ENCODE peak calls at places on chromosomes 2 and 18, in seven cellular contexts. C is substantia nigra, T is naive B cell, P is sciatic nerve, N is AG10803, K is IMR-90, Q is LoVo. Y is an unnamed sample.

GRCh38 chr2:174004900-174005605 is 39.9 kb upstream of the SP3 start:
- DNase-seq in T (no peak), K (peak; percentile 86), Q (peak; percentile 27), C (no peak), P (no peak), N (peak; percentile 82), Y (no peak)

GRCh38 chr2:120066708-120067547 is 54.1 kb downstream of the EPB41L5 start:
- DNase-seq in P (no peak), T (no peak), Q (no peak), N (no peak), C (no peak), K (peak; percentile 66), Y (no peak)

GRCh38 chr2:1707771-1708351 is 36.5 kb downstream of the PXDN start:
- DNase-seq in T (peak; percentile 26), Q (peak; percentile 3), C (peak; percentile 20), P (peak; percentile 81), K (peak; percentile 90), N (peak; percentile 87), Y (no peak)

GRCh38 chr18:59063912-59064311 is 75.8 kb upstream of the SEC11C start:
- DNase-seq in N (no peak), Q (no peak), K (no peak), P (no peak), C (no peak), T (no peak), Y (no peak)

GRCh38 chr2:73739101-73739500 is 2.0 kb upstream of the TPRKB start:
- DNase-seq in K (no peak), N (no peak), Q (no peak), P (no peak), T (no peak), C (no peak), Y (no peak)

GRCh38 chr18:33264566-33264965 is 176.0 kb downstream of the CCDC178 start:
- DNase-seq in C (no peak), N (no peak), T (no peak), K (no peak), P (no peak), Q (no peak), Y (no peak)

GRCh38 chr2:238940806-238941205 is 92.9 kb downstream of the TWIST2 start:
- DNase-seq in P (no peak), K (no peak), Q (no peak), T (no peak), N (no peak), C (no peak), Y (no peak)

GRCh38 chr2:67888351-67889005 is 174.3 kb downstream of the C1D start:
- DNase-seq in K (no peak), C (no peak), T (no peak), N (peak; percentile 66), Q (no peak), P (no peak), Y (no peak)

GRCh38 chr18:10370716-10371115 is 83.7 kb upstream of the APCDD1 start:
- DNase-seq in K (no peak), Q (no peak), C (no peak), P (no peak), T (no peak), N (no peak), Y (no peak)

GRCh38 chr18:26649193-26649543 is 100.8 kb upstream of the KCTD1 start:
- DNase-seq in P (no peak), N (no peak), C (no peak), Q (no peak), T (no peak), K (no peak), Y (no peak)

GRCh38 chr2:226934546-226935243 is 98.8 kb downstream of the RHBDD1 start:
- DNase-seq in C (no peak), K (no peak), T (no peak), N (peak; percentile 23), P (no peak), Q (no peak), Y (no peak)

GRCh38 chr2:238101891-238102841 is 2.0 kb downstream of the ESPNL start:
- DNase-seq in Q (no peak), N (no peak), P (peak; percentile 53), K (no peak), T (no peak), C (no peak), Y (no peak)

GRCh38 chr2:66748939-66749338 is 314.0 kb downstream of the MEIS1 start:
- DNase-seq in K (no peak), C (no peak), N (no peak), P (no peak), T (no peak), Q (no peak), Y (peak; percentile 61)

GRCh38 chr2:237874585-237875161 is 15.2 kb downstream of the RAMP1 start:
- DNase-seq in K (peak; percentile 76), N (peak; percentile 68), Q (no peak), P (no peak), C (no peak), T (no peak), Y (no peak)

GRCh38 chr2:71477231-71477681 is 23.9 kb downstream of the DYSF start:
- DNase-seq in N (no peak), K (no peak), P (no peak), C (no peak), Q (no peak), T (no peak), Y (no peak)